ENCODE peak calls at places on chromosome 19, in seven cellular contexts. X is breast epithelium, F is hepatocyte, J is mammary epithelial cell, R is AG10803, O is foreskin fibroblast, C is prostate gland. H is an unnamed sample.

GRCh38 chr19:49362048-49362925 is at the start of gene TEAD2:
- DNase-seq in X (peak), F (peak), J (peak), R (peak), O (peak), C (peak), H (peak)

GRCh38 chr19:49151339-49152217 is 3.6 kb downstream of the HRC start:
- DNase-seq in X (peak), F (peak), J (peak), R (no peak), O (peak), C (peak), H (peak)

GRCh38 chr19:33232656-33233055 is 7.0 kb upstream of the SLC7A10 start:
- DNase-seq in X (no peak), F (no peak), J (no peak), R (no peak), O (no peak), C (no peak), H (no peak)

GRCh38 chr19:50488795-50489194 is 12.1 kb upstream of the GARIN5A start:
- DNase-seq in X (no peak), F (no peak), J (no peak), R (no peak), O (no peak), C (no peak), H (no peak)

GRCh38 chr19:51064534-51065220 is at the start of gene KLK13:
- DNase-seq in X (peak), F (peak), J (peak), R (no peak), O (peak), C (no peak), H (no peak)

GRCh38 chr19:45547965-45548609 is 36.5 kb downstream of the OPA3 start:
- DNase-seq in X (peak), F (peak), J (peak), R (peak), O (peak), C (peak), H (peak)

GRCh38 chr19:13099073-13099999 is 3.3 kb downstream of the LYL1 start:
- DNase-seq in X (no peak), F (peak), J (no peak), R (peak), O (peak), C (no peak), H (no peak)

GRCh38 chr19:48807590-48808308 is 3.1 kb downstream of the BCAT2 start:
- DNase-seq in X (no peak), F (peak), J (no peak), R (no peak), O (no peak), C (no peak), H (no peak)

GRCh38 chr19:47623921-47624391 is 15.0 kb downstream of the BICRA start:
- DNase-seq in X (no peak), F (peak), J (peak), R (no peak), O (no peak), C (no peak), H (no peak)

GRCh38 chr19:50475736-50476223 is 527 bp upstream of the EMC10 start:
- DNase-seq in X (no peak), F (no peak), J (no peak), R (no peak), O (no peak), C (no peak), H (no peak)

GRCh38 chr19:51070334-51070886 is 5.5 kb upstream of the KLK13 start:
- DNase-seq in X (no peak), F (no peak), J (no peak), R (no peak), O (no peak), C (no peak), H (no peak)

GRCh38 chr19:12913871-12914690 is 5.0 kb downstream of the SYCE2 start:
- DNase-seq in X (peak), F (no peak), J (no peak), R (peak), O (peak), C (no peak), H (no peak)

GRCh38 chr19:27974082-27974513 is 1238.9 kb downstream of the UQCRFS1 start:
- DNase-seq in X (no peak), F (peak), J (no peak), R (peak), O (peak), C (no peak), H (peak)

GRCh38 chr19:38878575-38879399 is 712 bp upstream of the RINL start:
- DNase-seq in X (no peak), F (no peak), J (no peak), R (no peak), O (no peak), C (no peak), H (no peak)

GRCh38 chr19:43574424-43575155 is 737 bp downstream of the XRCC1 start:
- DNase-seq in X (no peak), F (no peak), J (peak), R (no peak), O (no peak), C (no peak), H (no peak)

GRCh38 chr19:29966594-29967249 is 24.7 kb downstream of the URI1 start:
- DNase-seq in X (no peak), F (no peak), J (no peak), R (peak), O (peak), C (no peak), H (peak)

GRCh38 chr19:30846102-30846501 is 473.9 kb downstream of the ZNF536 start:
- DNase-seq in X (no peak), F (no peak), J (no peak), R (no peak), O (no peak), C (no peak), H (no peak)

GRCh38 chr19:15902254-15902653 is 4.4 kb upstream of the CYP4F2 start:
- DNase-seq in X (no peak), F (no peak), J (no peak), R (no peak), O (no peak), C (no peak), H (no peak)

GRCh38 chr19:39917561-39918182 is 16.8 kb downstream of the FCGBP start:
- DNase-seq in X (no peak), F (no peak), J (no peak), R (no peak), O (no peak), C (no peak), H (no peak)

GRCh38 chr19:48330012-48330681 is 4.8 kb downstream of the EMP3 start:
- DNase-seq in X (peak), F (peak), J (peak), R (no peak), O (no peak), C (peak), H (no peak)

GRCh38 chr19:16153582-16154336 is 10.3 kb downstream of the HSH2D start:
- DNase-seq in X (no peak), F (peak), J (no peak), R (no peak), O (no peak), C (no peak), H (no peak)

GRCh38 chr19:54421169-54421516 is 5.9 kb downstream of the TTYH1 start:
- DNase-seq in X (no peak), F (no peak), J (no peak), R (no peak), O (no peak), C (no peak), H (no peak)

GRCh38 chr19:12995596-12996541 is 594 bp downstream of the NFIX start:
- DNase-seq in X (no peak), F (peak), J (peak), R (peak), O (peak), C (no peak), H (no peak)

GRCh38 chr19:47155141-47155540 is 24.5 kb downstream of the SAE1 start:
- DNase-seq in X (no peak), F (no peak), J (no peak), R (peak), O (peak), C (no peak), H (peak)

GRCh38 chr19:6769006-6769637 is 1.9 kb upstream of the SH2D3A start:
- DNase-seq in X (no peak), F (no peak), J (no peak), R (peak), O (peak), C (no peak), H (peak)
- TF ChIP-seq CTCF in X (no peak), F (peak), J (peak), R (peak), O (no peak), C (no peak), H (peak)

GRCh38 chr19:3977242-3978143 is 6.6 kb upstream of the DAPK3 start:
- DNase-seq in X (peak), F (peak), J (no peak), R (no peak), O (no peak), C (no peak), H (no peak)
- TF ChIP-seq CTCF in X (peak), F (no peak), J (peak), R (no peak), O (no peak), C (no peak), H (peak)

GRCh38 chr19:1457031-1457739 is 7.3 kb downstream of the APC2 start:
- DNase-seq in X (no peak), F (no peak), J (no peak), R (no peak), O (peak), C (no peak), H (no peak)
- TF ChIP-seq CTCF in X (no peak), F (no peak), J (no peak), R (peak), O (no peak), C (no peak), H (no peak)

GRCh38 chr19:18919086-18919894 is at the start of the genes COPE and DDX49:
- DNase-seq in X (peak), F (peak), J (peak), R (peak), O (peak), C (peak), H (peak)
- TF ChIP-seq CTCF in X (no peak), F (no peak), J (peak), R (no peak), O (no peak), C (no peak), H (no peak)

GRCh38 chr19:480016-480855 is 16.1 kb upstream of the MADCAM1 start:
- DNase-seq in X (peak), F (peak), J (peak), R (peak), O (peak), C (peak), H (peak)
- TF ChIP-seq CTCF in X (peak), F (peak), J (peak), R (peak), O (peak), C (no peak), H (peak)

DNA sequence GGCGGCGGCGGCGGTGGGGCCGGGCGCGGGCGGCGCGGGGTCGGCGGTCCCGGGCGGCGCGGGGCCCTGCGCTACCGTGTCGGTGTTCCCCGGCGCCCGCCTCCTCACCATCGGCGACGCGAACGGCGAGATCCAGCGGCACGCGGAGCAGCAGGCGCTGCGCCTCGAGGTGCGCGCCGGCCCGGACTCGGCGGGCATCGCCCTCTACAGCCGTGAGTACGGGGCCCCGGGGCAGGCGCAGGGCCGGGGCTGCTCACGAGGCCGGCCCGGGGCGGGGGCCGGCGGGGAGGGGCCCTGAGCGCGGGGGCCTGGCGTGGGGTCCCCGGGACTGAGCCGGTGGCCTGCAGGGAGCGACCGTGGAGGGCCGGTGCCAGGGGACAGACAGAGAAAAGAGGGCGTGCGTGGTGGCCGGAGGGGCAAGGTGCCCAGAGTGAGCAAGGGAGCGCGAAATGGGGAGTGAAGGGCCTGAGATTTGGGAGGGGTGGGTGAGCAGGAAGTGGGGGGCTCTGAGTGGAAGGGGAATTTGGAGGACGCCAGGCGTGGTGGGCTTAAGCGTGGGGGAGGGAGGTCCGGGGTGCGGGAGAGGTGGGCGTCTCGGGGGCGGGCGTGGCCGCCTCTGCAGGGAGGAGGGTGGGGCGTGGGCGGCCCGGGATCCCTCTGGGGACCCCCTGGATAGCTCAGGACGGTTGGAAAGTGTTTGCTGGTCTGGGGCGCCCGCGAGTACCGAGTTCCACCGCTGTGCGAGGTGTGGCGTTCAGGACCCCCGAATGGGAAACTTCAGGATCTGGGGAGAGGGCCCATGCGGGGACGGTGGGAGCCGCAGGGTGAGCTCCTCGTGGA is 578 bp downstream of the CARM1 start:
- DNase-seq in X (peak), F (peak), J (peak), R (no peak), O (peak), C (no peak), H (no peak)
- TF ChIP-seq CTCF in X (peak), F (no peak), J (no peak), R (peak), O (no peak), C (no peak), H (peak)